ENCODE peak calls at places on chromosome 15, in six cellular contexts. X is IMR-90, S is GM13977, R is psoas muscle, V is lung, D is AG04449. N is an unnamed sample.

GRCh38 chr15:51863131-51863530 is 33.7 kb downstream of the TMOD3 start:
- DNase-seq in X (no peak), S (no peak), R (no peak), V (no peak), D (no peak), N (no peak)

GRCh38 chr15:31372635-31373091 is 46.0 kb downstream of the KLF13 start:
- DNase-seq in X (peak; percentile 74), S (no peak), R (peak; percentile 73), V (no peak), D (no peak), N (no peak)

GRCh38 chr15:64456634-64457108 is 3.7 kb upstream of the ZNF609 start:
- DNase-seq in X (peak; percentile 70), S (no peak), R (no peak), V (no peak), D (no peak), N (no peak)

GRCh38 chr15:89888214-89888804 is 5.5 kb downstream of the AP3S2 start:
- DNase-seq in X (peak; percentile 90), S (no peak), R (no peak), V (no peak), D (peak; percentile 69), N (no peak)

GRCh38 chr15:68812596-68813548 is 7.8 kb downstream of the ANP32A start:
- DNase-seq in X (no peak), S (no peak), R (no peak), V (peak; percentile 25), D (no peak), N (no peak)

GRCh38 chr15:96789999-96790398 is 459.5 kb downstream of the NR2F2 start:
- DNase-seq in X (no peak), S (no peak), R (no peak), V (no peak), D (no peak), N (no peak)

GRCh38 chr15:69758810-69759410 is 306.3 kb downstream of the RPLP1 start:
- DNase-seq in X (peak; percentile 62), S (peak; percentile 33), R (no peak), V (peak; percentile 54), D (no peak), N (no peak)

GRCh38 chr15:100671858-100672543 is 69.6 kb downstream of the ASB7 start:
- DNase-seq in X (peak; percentile 53), S (peak; percentile 70), R (no peak), V (no peak), D (no peak), N (no peak)

GRCh38 chr15:71201471-71201870 is 86.2 kb downstream of the THSD4 start:
- DNase-seq in X (no peak), S (no peak), R (no peak), V (peak; percentile 87), D (no peak), N (no peak)

GRCh38 chr15:71199384-71200351 is 84.4 kb downstream of the THSD4 start:
- DNase-seq in X (peak; percentile 50), S (no peak), R (no peak), V (no peak), D (no peak), N (no peak)

GRCh38 chr15:71202712-71203111 is 87.4 kb downstream of the THSD4 start:
- DNase-seq in X (no peak), S (no peak), R (no peak), V (no peak), D (no peak), N (no peak)

GRCh38 chr15:71207141-71207540 is 91.9 kb downstream of the THSD4 start:
- DNase-seq in X (no peak), S (no peak), R (no peak), V (no peak), D (no peak), N (no peak)

GRCh38 chr15:71203573-71204444 is 88.5 kb downstream of the THSD4 start:
- DNase-seq in X (peak; percentile 35), S (no peak), R (no peak), V (no peak), D (no peak), N (no peak)
- TF ChIP-seq CTCF in X (no peak), S (no peak), R (no peak), V (no peak), D (no peak), N (no peak)

DNA sequence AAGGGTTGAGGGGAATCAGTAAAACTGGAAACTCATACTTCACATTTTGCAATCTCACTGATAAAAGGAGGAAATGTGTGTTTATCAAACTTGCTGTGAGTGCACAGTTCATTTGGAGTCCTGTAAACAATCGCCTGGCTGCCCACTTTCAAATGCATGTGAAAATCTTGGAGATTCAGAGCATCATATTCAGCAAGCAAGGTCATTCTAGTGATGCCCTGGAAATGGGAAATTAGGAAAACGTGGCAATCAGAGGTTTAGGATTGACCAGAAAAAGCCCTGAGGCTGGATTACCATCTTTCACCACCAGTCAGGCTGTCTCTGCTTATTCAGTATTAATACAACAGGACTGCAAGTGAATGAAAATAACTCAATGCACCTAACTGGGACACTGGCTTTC is 23.9 kb downstream of the DPH6 start:
- DNase-seq in X (peak; percentile 55), S (no peak), R (no peak), V (no peak), D (no peak), N (no peak)
- TF ChIP-seq CTCF in X (no peak), S (no peak), R (no peak), V (no peak), D (no peak), N (peak; percentile 25)

GRCh38 chr15:81255596-81255995 is 58.9 kb downstream of the IL16 start:
- DNase-seq in X (no peak), S (no peak), R (no peak), V (no peak), D (no peak), N (no peak)
- TF ChIP-seq CTCF in X (no peak), S (no peak), R (no peak), V (no peak), D (no peak), N (no peak)

DNA sequence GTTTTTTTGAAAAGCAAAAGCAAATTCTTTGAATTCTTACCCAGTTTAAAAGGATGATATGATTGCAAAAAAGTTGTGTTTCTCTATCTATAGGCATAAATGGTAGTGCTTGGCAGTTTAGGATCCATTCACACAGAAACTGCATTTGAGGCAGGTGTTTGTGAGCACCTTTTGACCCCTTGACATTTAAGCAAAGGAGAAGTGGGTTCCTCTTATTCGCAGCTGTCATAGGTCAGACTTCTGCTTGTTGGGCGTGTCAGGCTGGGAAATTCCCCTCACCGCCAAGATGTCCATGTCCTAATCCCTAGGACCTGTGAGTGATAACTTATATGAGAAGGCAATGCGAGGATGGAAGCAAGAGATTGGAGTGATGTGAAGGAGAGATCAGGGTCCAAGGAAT is 67.4 kb downstream of the SH3GL3 start:
- DNase-seq in X (no peak), S (no peak), R (no peak), V (no peak), D (no peak), N (no peak)
- TF ChIP-seq CTCF in X (no peak), S (no peak), R (no peak), V (no peak), D (no peak), N (no peak)

GRCh38 chr15:50765202-50765967 is at the start of gene SPPL2A:
- DNase-seq in X (peak; percentile 84), S (peak; percentile 93), R (peak; percentile 90), V (peak; percentile 83), D (no peak), N (peak; percentile 53)
- TF ChIP-seq CTCF in X (no peak), S (no peak), R (no peak), V (no peak), D (no peak), N (no peak)

N was measured in progenitor cell of endocrine pancreas.